ENCODE peak calls at places on chromosome 22, in eight cellular contexts. R is fibroblast of the aortic adventitia; O is dorsolateral prefrontal cortex; T is AG09309; Z is neuronal stem cell; G is effector memory CD4-positive, alpha-beta T cell; J is fibroblast of lung; V is neural progenitor cell. Q is an unnamed sample.

GRCh38 chr22:47921906-47922305 is 1159.5 kb downstream of the TBC1D22A start:
- DNase-seq in R (no peak), O (no peak), T (no peak), Z (no peak), G (no peak), J (no peak), V (no peak), Q (no peak)

GRCh38 chr22:38108561-38109319 is 1.7 kb downstream of the BAIAP2L2 start:
- DNase-seq in R (no peak), O (no peak), T (no peak), Z (no peak), G (no peak), J (no peak), V (no peak), Q (no peak)

GRCh38 chr22:33715626-33716025 is 204.7 kb downstream of the LARGE1 start:
- DNase-seq in R (no peak), O (no peak), T (no peak), Z (no peak), G (no peak), J (no peak), V (no peak), Q (no peak)

GRCh38 chr22:24105018-24105360 is 76.3 kb upstream of the SUSD2 start:
- DNase-seq in R (peak), O (no peak), T (no peak), Z (no peak), G (no peak), J (peak), V (no peak), Q (peak)

GRCh38 chr22:40043086-40043485 is 48.3 kb downstream of the FAM83F start:
- DNase-seq in R (peak), O (no peak), T (peak), Z (no peak), G (no peak), J (peak), V (no peak), Q (no peak)

GRCh38 chr22:48262596-48263430 is 1500.4 kb downstream of the TBC1D22A start:
- DNase-seq in R (no peak), O (no peak), T (no peak), Z (no peak), G (no peak), J (no peak), V (no peak), Q (no peak)

GRCh38 chr22:37746366-37747089 is 49.7 kb downstream of the TRIOBP start:
- DNase-seq in R (no peak), O (no peak), T (no peak), Z (peak), G (no peak), J (no peak), V (peak), Q (no peak)

GRCh38 chr22:17097701-17098100 is 12.9 kb downstream of the IL17RA start:
- DNase-seq in R (no peak), O (no peak), T (no peak), Z (no peak), G (no peak), J (no peak), V (no peak), Q (no peak)

GRCh38 chr22:46075764-46076531 is 74.4 kb upstream of the PPARA start:
- DNase-seq in R (peak), O (peak), T (no peak), Z (no peak), G (no peak), J (no peak), V (no peak), Q (no peak)

GRCh38 chr22:19398206-19398605 is 33.3 kb downstream of the HIRA start:
- DNase-seq in R (peak), O (no peak), T (no peak), Z (no peak), G (no peak), J (peak), V (no peak), Q (peak)

GRCh38 chr22:17540481-17540880 is 22.8 kb upstream of the SLC25A18 start:
- DNase-seq in R (no peak), O (no peak), T (no peak), Z (no peak), G (no peak), J (no peak), V (no peak), Q (no peak)

GRCh38 chr22:34334893-34335292 is 414.6 kb upstream of the LARGE1 start:
- DNase-seq in R (no peak), O (no peak), T (no peak), Z (no peak), G (no peak), J (no peak), V (no peak), Q (no peak)

GRCh38 chr22:36467946-36468345 is 13.5 kb downstream of the TXN2 start:
- DNase-seq in R (peak), O (no peak), T (no peak), Z (no peak), G (no peak), J (peak), V (no peak), Q (peak)

GRCh38 chr22:40951795-40952602 is 821 bp downstream of the RBX1 start:
- DNase-seq in R (no peak), O (no peak), T (no peak), Z (no peak), G (no peak), J (no peak), V (no peak), Q (no peak)

GRCh38 chr22:43337385-43337784 is 5.8 kb downstream of the SCUBE1 start:
- DNase-seq in R (no peak), O (no peak), T (no peak), Z (no peak), G (no peak), J (no peak), V (no peak), Q (peak)

GRCh38 chr22:40180403-40180802 is 2.7 kb downstream of the TNRC6B start:
- DNase-seq in R (no peak), O (no peak), T (no peak), Z (no peak), G (no peak), J (no peak), V (no peak), Q (no peak)

GRCh38 chr22:27420186-27420816 is 381.3 kb downstream of the MN1 start:
- DNase-seq in R (peak), O (no peak), T (no peak), Z (no peak), G (no peak), J (peak), V (no peak), Q (peak)

GRCh38 chr22:23113847-23114720 is 27.7 kb downstream of the RSPH14 start:
- DNase-seq in R (no peak), O (peak), T (no peak), Z (no peak), G (no peak), J (no peak), V (no peak), Q (no peak)

GRCh38 chr22:43230983-43231723 is 44.2 kb upstream of the TTLL12 start:
- DNase-seq in R (peak), O (peak), T (no peak), Z (peak), G (peak), J (peak), V (peak), Q (peak)

GRCh38 chr22:35477911-35478582 is 62.6 kb upstream of the RASD2 start:
- DNase-seq in R (peak), O (no peak), T (peak), Z (no peak), G (no peak), J (peak), V (no peak), Q (peak)

GRCh38 chr22:25038771-25039170 is 86.3 kb downstream of the KIAA1671 start:
- DNase-seq in R (no peak), O (no peak), T (no peak), Z (no peak), G (no peak), J (no peak), V (no peak), Q (no peak)

GRCh38 chr22:38871360-38872171 is 450 bp downstream of the CBX6 start:
- DNase-seq in R (no peak), O (no peak), T (no peak), Z (no peak), G (peak), J (no peak), V (peak), Q (peak)

GRCh38 chr22:30871391-30872281 is 96.9 kb downstream of the MORC2 start:
- DNase-seq in R (no peak), O (peak), T (no peak), Z (no peak), G (no peak), J (no peak), V (no peak), Q (no peak)

GRCh38 chr22:40620464-40621046 is 16.0 kb downstream of the MRTFA start:
- DNase-seq in R (peak), O (no peak), T (no peak), Z (no peak), G (no peak), J (peak), V (no peak), Q (peak)

GRCh38 chr22:37639771-37640590 is 512 bp downstream of the SH3BP1 start:
- DNase-seq in R (no peak), O (no peak), T (no peak), Z (no peak), G (no peak), J (no peak), V (peak), Q (no peak)

DNA sequence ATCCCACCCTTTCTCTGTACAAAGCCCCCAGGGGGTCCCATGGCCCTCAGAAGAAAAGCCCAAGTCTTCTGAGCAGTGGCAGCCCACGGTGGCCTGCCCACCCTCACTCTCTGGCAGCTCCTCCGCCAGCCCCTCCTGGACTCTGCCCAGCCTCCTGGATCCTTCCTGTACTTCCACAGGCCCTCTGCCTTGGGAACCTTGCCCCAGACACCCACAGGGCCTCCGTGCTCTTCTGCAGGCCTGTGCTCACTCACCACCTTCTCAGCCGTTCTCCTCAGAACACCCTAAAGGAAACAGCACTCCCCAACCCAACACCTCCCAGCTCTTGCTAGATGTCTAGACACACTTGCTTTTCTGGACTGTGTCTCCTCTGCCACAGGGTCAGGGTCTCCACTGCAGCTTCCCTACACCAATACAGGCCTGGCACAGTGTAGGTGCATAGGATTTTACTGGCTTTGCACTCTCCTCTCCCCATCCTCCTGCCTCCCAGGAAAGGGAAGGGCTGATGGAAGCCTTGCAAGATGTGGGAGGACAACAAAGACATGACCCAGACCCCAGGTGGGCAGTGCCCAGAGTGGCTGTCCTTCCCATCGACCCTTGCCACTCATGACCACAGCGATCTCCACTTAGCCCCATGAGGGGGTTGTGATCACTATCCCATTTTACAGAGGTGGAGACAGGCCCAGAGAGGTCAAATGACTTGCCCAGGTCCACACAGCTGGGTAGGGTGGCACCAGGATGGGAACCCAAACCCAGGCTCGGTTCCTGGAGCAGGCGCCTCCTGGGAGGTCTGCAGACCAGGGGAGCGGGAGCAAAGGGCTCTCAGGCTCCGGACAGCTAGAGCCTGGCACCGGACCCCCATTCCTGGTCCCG is 2.0 kb downstream of the SCARF2 start:
- DNase-seq in R (no peak), O (no peak), T (no peak), Z (no peak), G (no peak), J (no peak), V (no peak), Q (no peak)
- H3K4me3 ChIP-seq in R (peak), O (peak), T (peak), Z (peak), G (peak), J (peak), V (peak), Q (peak)

DNA sequence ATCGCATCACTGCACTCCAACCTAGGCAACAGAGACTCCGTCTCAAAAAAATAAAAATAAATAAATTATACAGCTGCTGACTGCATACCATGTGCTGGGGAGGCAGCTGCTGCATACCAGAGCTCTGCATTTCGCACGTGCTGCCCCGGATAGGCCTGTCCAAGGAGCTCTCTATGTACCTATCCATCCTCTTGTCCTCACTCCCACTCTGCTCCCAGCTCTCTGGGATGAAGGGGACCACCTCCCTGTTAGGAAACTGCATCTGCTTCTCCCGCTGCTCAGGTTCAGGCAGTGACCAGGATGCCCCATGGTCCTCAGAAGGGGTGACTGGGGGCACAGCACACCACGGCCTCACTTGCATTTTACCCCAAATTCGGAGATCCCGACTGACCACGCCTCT is 302.3 kb downstream of the BRD1 start:
- DNase-seq in R (no peak), O (no peak), T (no peak), Z (no peak), G (no peak), J (no peak), V (no peak), Q (no peak)
- H3K4me3 ChIP-seq in R (no peak), O (no peak), T (no peak), Z (no peak), G (no peak), J (no peak), V (no peak), Q (no peak)

DNA sequence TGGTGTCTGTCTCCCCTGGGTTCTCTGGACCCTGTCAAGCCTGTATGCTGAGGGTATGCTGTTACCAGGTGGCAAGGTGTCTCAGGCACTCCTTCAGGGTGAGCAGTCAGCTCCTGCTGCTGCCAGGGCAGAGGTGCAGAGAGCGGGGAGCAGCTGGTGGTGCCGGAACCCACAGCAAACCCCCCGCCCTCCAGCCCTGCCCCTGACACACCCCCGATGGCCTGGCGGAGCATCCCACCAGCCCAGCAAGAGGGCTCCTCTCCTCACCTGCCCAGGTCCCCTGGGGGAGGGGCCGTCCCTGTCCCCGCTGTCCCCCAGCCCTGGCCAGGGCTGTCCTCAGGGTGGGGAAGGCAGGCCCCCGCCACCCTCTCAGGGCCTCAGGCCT is 12.0 kb upstream of the PIM3 start:
- DNase-seq in R (no peak), O (no peak), T (no peak), Z (no peak), G (no peak), J (no peak), V (no peak), Q (no peak)
- H3K4me3 ChIP-seq in R (no peak), O (no peak), T (no peak), Z (no peak), G (no peak), J (no peak), V (no peak), Q (no peak)

DNA sequence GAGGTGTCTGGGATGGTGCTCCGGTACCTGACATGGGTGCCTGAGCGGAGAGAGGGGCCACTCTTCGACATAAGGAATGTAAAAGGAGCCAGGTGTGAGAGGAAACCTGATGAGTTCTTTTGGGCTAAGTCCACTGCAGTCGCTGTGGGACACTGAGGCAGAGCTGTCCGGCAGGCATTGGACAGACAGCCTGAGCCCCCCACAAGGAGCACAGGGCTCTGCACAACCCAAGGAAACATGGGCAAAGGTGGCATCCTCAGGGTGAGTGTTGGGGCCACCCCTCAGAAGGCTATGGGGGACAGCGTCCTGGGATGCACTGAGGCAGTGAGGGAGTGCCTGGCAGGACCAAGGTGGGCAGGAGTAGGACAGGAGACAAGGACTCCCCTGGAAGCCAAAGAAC is 57.7 kb upstream of the EMID1 start:
- DNase-seq in R (no peak), O (no peak), T (no peak), Z (no peak), G (no peak), J (no peak), V (no peak), Q (no peak)
- H3K4me3 ChIP-seq in R (no peak), O (no peak), T (no peak), Z (no peak), G (no peak), J (no peak), V (no peak), Q (no peak)

GRCh38 chr22:21100149-21101032 is 54.6 kb downstream of the LRRC74B start:
- DNase-seq in R (no peak), O (no peak), T (no peak), Z (no peak), G (no peak), J (no peak), V (no peak), Q (peak)

GRCh38 chr22:21101877-21102638 is 56.3 kb downstream of the LRRC74B start:
- DNase-seq in R (no peak), O (no peak), T (no peak), Z (no peak), G (no peak), J (peak), V (no peak), Q (no peak)

GRCh38 chr22:21104126-21104691 is 58.5 kb downstream of the LRRC74B start:
- DNase-seq in R (no peak), O (no peak), T (no peak), Z (no peak), G (no peak), J (no peak), V (no peak), Q (no peak)

GRCh38 chr22:21103633-21104032 is 57.9 kb downstream of the LRRC74B start:
- DNase-seq in R (no peak), O (no peak), T (no peak), Z (no peak), G (no peak), J (no peak), V (no peak), Q (no peak)

GRCh38 chr22:21102659-21103267 is 57.0 kb downstream of the LRRC74B start:
- DNase-seq in R (peak), O (peak), T (no peak), Z (peak), G (peak), J (peak), V (peak), Q (peak)
- H3K4me3 ChIP-seq in R (no peak), O (peak), T (no peak), Z (no peak), G (no peak), J (peak), V (no peak), Q (peak)

Q was measured in foreskin fibroblast.